ENCODE peak calls at places on chromosomes 12 and 14, in six cellular contexts. One of them, this sample, is unnamed.

GRCh38 chr14:99383457-99384428 is 96.9 kb downstream of the SETD3 start:
- DNase-seq in ovary: no peak
- DNase-seq in mucosa of descending colon: no peak
- DNase-seq in fibroblast of lung: no peak
- DNase-seq in HFF-Myc: no peak
- DNase-seq in body of pancreas: no peak
- DNase-seq in this sample: no peak

GRCh38 chr14:51139221-51139681 is 44.3 kb upstream of the TRIM9 start:
- DNase-seq in body of pancreas: no peak
- DNase-seq in mucosa of descending colon: no peak
- DNase-seq in fibroblast of lung: no peak
- DNase-seq in ovary: no peak
- DNase-seq in HFF-Myc: no peak
- DNase-seq in this sample: no peak

GRCh38 chr12:71155228-71155627 is 2.6 kb downstream of the TSPAN8 start:
- DNase-seq in body of pancreas: no peak
- DNase-seq in fibroblast of lung: no peak
- DNase-seq in ovary: no peak
- DNase-seq in HFF-Myc: no peak
- DNase-seq in mucosa of descending colon: no peak
- DNase-seq in this sample: no peak

GRCh38 chr12:27865421-27865820 is 85.4 kb upstream of the MANSC4 start:
- DNase-seq in HFF-Myc: no peak
- DNase-seq in body of pancreas: no peak
- DNase-seq in ovary: no peak
- DNase-seq in fibroblast of lung: peak
- DNase-seq in mucosa of descending colon: no peak
- DNase-seq in this sample: peak

GRCh38 chr12:608921-609320 is 54.3 kb downstream of the NINJ2 start:
- DNase-seq in ovary: no peak
- DNase-seq in HFF-Myc: no peak
- DNase-seq in body of pancreas: no peak
- DNase-seq in mucosa of descending colon: no peak
- DNase-seq in fibroblast of lung: no peak
- DNase-seq in this sample: no peak

GRCh38 chr12:123957191-123957590 is 15.4 kb downstream of the CCDC92 start:
- DNase-seq in body of pancreas: no peak
- DNase-seq in fibroblast of lung: no peak
- DNase-seq in ovary: no peak
- DNase-seq in mucosa of descending colon: no peak
- DNase-seq in HFF-Myc: no peak
- DNase-seq in this sample: no peak

GRCh38 chr12:2653461-2653965 is 141.3 kb upstream of the FKBP4 start:
- DNase-seq in HFF-Myc: no peak
- DNase-seq in ovary: no peak
- DNase-seq in fibroblast of lung: no peak
- DNase-seq in mucosa of descending colon: no peak
- DNase-seq in body of pancreas: no peak
- DNase-seq in this sample: no peak

GRCh38 chr12:48977290-48978281 is 536 bp upstream of the WNT1 start:
- DNase-seq in ovary: peak
- DNase-seq in mucosa of descending colon: peak
- DNase-seq in HFF-Myc: no peak
- DNase-seq in fibroblast of lung: peak
- DNase-seq in body of pancreas: peak
- DNase-seq in this sample: no peak

GRCh38 chr12:52278931-52279682 is 4.7 kb downstream of the KRT86 start:
- DNase-seq in fibroblast of lung: peak
- DNase-seq in mucosa of descending colon: peak
- DNase-seq in ovary: peak
- DNase-seq in HFF-Myc: peak
- DNase-seq in body of pancreas: peak
- DNase-seq in this sample: no peak

GRCh38 chr12:15777355-15778012 is 11.7 kb downstream of the EPS8 start:
- DNase-seq in body of pancreas: no peak
- DNase-seq in fibroblast of lung: peak
- DNase-seq in HFF-Myc: no peak
- DNase-seq in ovary: no peak
- DNase-seq in mucosa of descending colon: no peak
- DNase-seq in this sample: no peak

DNA sequence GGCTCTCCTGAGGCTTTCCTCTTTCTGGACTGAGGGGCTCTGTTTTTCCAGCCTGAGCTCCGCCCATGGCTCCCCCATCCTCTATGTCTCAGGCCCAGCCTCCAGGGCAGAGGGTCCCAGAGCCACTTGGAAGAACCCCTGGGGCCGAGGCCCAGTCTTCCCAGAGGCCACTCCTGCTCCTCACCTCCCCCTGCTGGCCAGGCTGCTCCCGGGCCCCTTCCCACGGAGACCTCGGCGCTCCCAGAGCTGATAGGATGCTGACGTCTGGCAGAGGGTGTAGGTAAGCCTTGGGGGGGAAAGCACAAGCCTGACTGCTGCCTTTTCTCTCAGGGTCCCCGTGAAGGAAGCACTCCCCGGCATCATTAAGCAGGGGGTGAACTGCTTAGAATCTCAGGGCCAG is 51.4 kb downstream of the ERH start:
- DNase-seq in ovary: peak
- DNase-seq in HFF-Myc: no peak
- DNase-seq in body of pancreas: peak
- DNase-seq in mucosa of descending colon: no peak
- DNase-seq in fibroblast of lung: peak
- DNase-seq in this sample: no peak
- TF ChIP-seq CTCF in ovary: no peak
- TF ChIP-seq CTCF in HFF-Myc: peak
- TF ChIP-seq CTCF in body of pancreas: peak
- TF ChIP-seq CTCF in mucosa of descending colon: peak
- TF ChIP-seq CTCF in fibroblast of lung: peak
- TF ChIP-seq CTCF in this sample: peak

GRCh38 chr12:23952071-23952470 is 2.6 kb upstream of the SOX5 start:
- DNase-seq in body of pancreas: no peak
- DNase-seq in mucosa of descending colon: no peak
- DNase-seq in ovary: no peak
- DNase-seq in HFF-Myc: no peak
- DNase-seq in fibroblast of lung: no peak
- DNase-seq in this sample: no peak

GRCh38 chr12:23950011-23950774 is 723 bp upstream of the SOX5 start:
- DNase-seq in ovary: no peak
- DNase-seq in HFF-Myc: no peak
- DNase-seq in mucosa of descending colon: no peak
- DNase-seq in body of pancreas: no peak
- DNase-seq in fibroblast of lung: peak
- DNase-seq in this sample: no peak

GRCh38 chr12:23949212-23950010 is at the start of gene SOX5:
- DNase-seq in body of pancreas: peak
- DNase-seq in mucosa of descending colon: no peak
- DNase-seq in ovary: peak
- DNase-seq in HFF-Myc: no peak
- DNase-seq in fibroblast of lung: peak
- DNase-seq in this sample: no peak

GRCh38 chr12:23954332-23954731 is 4.9 kb upstream of the SOX5 start:
- DNase-seq in body of pancreas: no peak
- DNase-seq in HFF-Myc: no peak
- DNase-seq in fibroblast of lung: peak
- DNase-seq in ovary: no peak
- DNase-seq in mucosa of descending colon: no peak
- DNase-seq in this sample: no peak

GRCh38 chr12:23950775-23951391 is 1.4 kb upstream of the SOX5 start:
- DNase-seq in mucosa of descending colon: no peak
- DNase-seq in fibroblast of lung: peak
- DNase-seq in ovary: peak
- DNase-seq in body of pancreas: peak
- DNase-seq in HFF-Myc: no peak
- DNase-seq in this sample: no peak
- H3K4me3 ChIP-seq in mucosa of descending colon: no peak
- H3K4me3 ChIP-seq in fibroblast of lung: peak
- H3K4me3 ChIP-seq in ovary: peak
- H3K4me3 ChIP-seq in body of pancreas: no peak
- H3K4me3 ChIP-seq in HFF-Myc: no peak
- H3K4me3 ChIP-seq in this sample: no peak

DNA sequence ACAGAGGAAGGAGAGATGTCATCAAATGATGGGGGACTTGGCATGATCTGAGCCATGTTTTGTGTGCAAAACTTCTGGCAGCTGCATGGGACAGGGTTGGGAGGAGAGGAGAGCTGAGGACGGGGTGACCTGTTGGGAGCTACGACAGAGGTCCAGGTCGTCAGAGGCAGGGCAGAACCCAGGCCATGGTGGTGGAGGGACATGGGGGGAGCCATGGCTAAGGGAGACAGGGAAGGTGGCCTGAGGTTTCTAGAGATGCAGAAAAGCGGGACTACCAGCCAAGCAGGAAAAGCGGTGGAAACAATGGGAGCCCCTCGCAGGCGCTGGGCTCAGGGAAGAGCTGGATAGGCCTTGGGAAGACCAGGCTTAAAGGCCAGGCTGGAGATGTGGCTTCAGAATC is 88.3 kb downstream of the DICER1 start:
- DNase-seq in fibroblast of lung: no peak
- DNase-seq in HFF-Myc: no peak
- DNase-seq in mucosa of descending colon: no peak
- DNase-seq in body of pancreas: no peak
- DNase-seq in ovary: no peak
- DNase-seq in this sample: no peak
- TF ChIP-seq CTCF in fibroblast of lung: no peak
- TF ChIP-seq CTCF in HFF-Myc: no peak
- TF ChIP-seq CTCF in mucosa of descending colon: no peak
- TF ChIP-seq CTCF in body of pancreas: no peak
- TF ChIP-seq CTCF in ovary: no peak
- TF ChIP-seq CTCF in this sample: no peak

GRCh38 chr14:36665887-36666415 is 4.3 kb downstream of the PAX9 start:
- DNase-seq in ovary: no peak
- DNase-seq in mucosa of descending colon: no peak
- DNase-seq in body of pancreas: no peak
- DNase-seq in HFF-Myc: no peak
- DNase-seq in fibroblast of lung: no peak
- DNase-seq in this sample: no peak
- H3K4me3 ChIP-seq in ovary: no peak
- H3K4me3 ChIP-seq in mucosa of descending colon: no peak
- H3K4me3 ChIP-seq in body of pancreas: no peak
- H3K4me3 ChIP-seq in HFF-Myc: no peak
- H3K4me3 ChIP-seq in fibroblast of lung: no peak
- H3K4me3 ChIP-seq in this sample: no peak

GRCh38 chr14:21719841-21720240 is 46.2 kb upstream of the OR4E1 start:
- DNase-seq in ovary: no peak
- DNase-seq in HFF-Myc: no peak
- DNase-seq in fibroblast of lung: no peak
- DNase-seq in mucosa of descending colon: no peak
- DNase-seq in body of pancreas: no peak
- DNase-seq in this sample: no peak
- TF ChIP-seq CTCF in ovary: no peak
- TF ChIP-seq CTCF in HFF-Myc: no peak
- TF ChIP-seq CTCF in fibroblast of lung: no peak
- TF ChIP-seq CTCF in mucosa of descending colon: no peak
- TF ChIP-seq CTCF in body of pancreas: no peak
- TF ChIP-seq CTCF in this sample: no peak

GRCh38 chr14:33642641-33643342 is 308.1 kb downstream of the EGLN3 start:
- DNase-seq in body of pancreas: no peak
- DNase-seq in HFF-Myc: no peak
- DNase-seq in mucosa of descending colon: no peak
- DNase-seq in ovary: no peak
- DNase-seq in fibroblast of lung: peak
- DNase-seq in this sample: no peak
- H3K4me3 ChIP-seq in body of pancreas: no peak
- H3K4me3 ChIP-seq in HFF-Myc: no peak
- H3K4me3 ChIP-seq in mucosa of descending colon: no peak
- H3K4me3 ChIP-seq in ovary: no peak
- H3K4me3 ChIP-seq in fibroblast of lung: no peak
- H3K4me3 ChIP-seq in this sample: no peak

GRCh38 chr12:132545955-132546354 is 56.0 kb downstream of the FBRSL1 start:
- DNase-seq in ovary: no peak
- DNase-seq in mucosa of descending colon: no peak
- DNase-seq in body of pancreas: no peak
- DNase-seq in HFF-Myc: no peak
- DNase-seq in fibroblast of lung: no peak
- DNase-seq in this sample: no peak

GRCh38 chr12:132543298-132544172 is 53.6 kb downstream of the FBRSL1 start:
- DNase-seq in body of pancreas: peak
- DNase-seq in mucosa of descending colon: no peak
- DNase-seq in HFF-Myc: no peak
- DNase-seq in ovary: no peak
- DNase-seq in fibroblast of lung: no peak
- DNase-seq in this sample: no peak

GRCh38 chr12:132544498-132544897 is 54.5 kb downstream of the FBRSL1 start:
- DNase-seq in mucosa of descending colon: no peak
- DNase-seq in ovary: no peak
- DNase-seq in body of pancreas: no peak
- DNase-seq in fibroblast of lung: no peak
- DNase-seq in HFF-Myc: no peak
- DNase-seq in this sample: no peak

GRCh38 chr12:132545183-132545953 is 55.4 kb downstream of the FBRSL1 start:
- DNase-seq in HFF-Myc: no peak
- DNase-seq in ovary: no peak
- DNase-seq in mucosa of descending colon: no peak
- DNase-seq in fibroblast of lung: no peak
- DNase-seq in body of pancreas: no peak
- DNase-seq in this sample: no peak

DNA sequence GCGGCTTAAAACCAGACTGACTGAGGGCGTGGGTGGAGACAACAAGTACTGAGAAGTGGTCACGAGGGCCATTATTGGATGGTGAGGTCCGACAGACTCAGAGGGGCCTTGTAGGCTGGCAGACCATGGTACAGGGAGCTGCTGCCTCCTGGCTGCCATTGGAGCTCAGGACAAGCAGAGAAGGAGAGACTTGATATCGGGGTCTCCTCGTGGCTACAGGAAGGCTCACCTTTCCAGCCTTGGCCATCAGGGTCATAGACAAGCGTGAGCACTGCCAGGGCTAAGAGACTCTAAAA is 54.2 kb downstream of the FBRSL1 start:
- DNase-seq in body of pancreas: no peak
- DNase-seq in mucosa of descending colon: no peak
- DNase-seq in fibroblast of lung: no peak
- DNase-seq in HFF-Myc: no peak
- DNase-seq in ovary: no peak
- DNase-seq in this sample: no peak
- TF ChIP-seq CTCF in body of pancreas: no peak
- TF ChIP-seq CTCF in mucosa of descending colon: no peak
- TF ChIP-seq CTCF in fibroblast of lung: no peak
- TF ChIP-seq CTCF in HFF-Myc: no peak
- TF ChIP-seq CTCF in ovary: no peak
- TF ChIP-seq CTCF in this sample: no peak